ENCODE peak calls at places on chromosomes 2 and 18, in five cellular contexts. One of them, this sample, is unnamed.

GRCh38 chr2:216657963-216658362 is 24.7 kb downstream of the IGFBP2 start:
- DNase-seq in endothelial cell: no peak
- DNase-seq in COR-L47: no peak
- DNase-seq in anterior cingulate cortex: no peak
- DNase-seq in GM10248: no peak
- DNase-seq in this sample: no peak

GRCh38 chr2:134845028-134845427 is 6.6 kb downstream of the ACMSD start:
- DNase-seq in endothelial cell: no peak
- DNase-seq in COR-L47: no peak
- DNase-seq in anterior cingulate cortex: no peak
- DNase-seq in GM10248: no peak
- DNase-seq in this sample: no peak

GRCh38 chr2:174593574-174594203 is 3.9 kb downstream of the WIPF1 start:
- DNase-seq in endothelial cell: peak; percentile 41
- DNase-seq in COR-L47: no peak
- DNase-seq in anterior cingulate cortex: no peak
- DNase-seq in GM10248: peak; percentile 50
- DNase-seq in this sample: no peak

GRCh38 chr2:166513952-166514351 is 19.9 kb upstream of the SCN7A start:
- DNase-seq in endothelial cell: no peak
- DNase-seq in COR-L47: no peak
- DNase-seq in anterior cingulate cortex: no peak
- DNase-seq in GM10248: no peak
- DNase-seq in this sample: no peak

GRCh38 chr2:241568738-241569137 is 10.2 kb downstream of the BOK start:
- DNase-seq in endothelial cell: no peak
- DNase-seq in COR-L47: no peak
- DNase-seq in anterior cingulate cortex: no peak
- DNase-seq in GM10248: no peak
- DNase-seq in this sample: no peak

GRCh38 chr18:61637905-61638304 is 254.9 kb downstream of the RNF152 start:
- DNase-seq in endothelial cell: no peak
- DNase-seq in COR-L47: no peak
- DNase-seq in anterior cingulate cortex: no peak
- DNase-seq in GM10248: no peak
- DNase-seq in this sample: no peak

GRCh38 chr18:33735428-33735827 is 157.4 kb downstream of the ASXL3 start:
- DNase-seq in endothelial cell: no peak
- DNase-seq in COR-L47: peak; percentile 32
- DNase-seq in anterior cingulate cortex: no peak
- DNase-seq in GM10248: no peak
- DNase-seq in this sample: no peak

GRCh38 chr2:71466301-71467179 is 13.2 kb downstream of the DYSF start:
- DNase-seq in endothelial cell: peak; percentile 66
- DNase-seq in COR-L47: peak; percentile 42
- DNase-seq in anterior cingulate cortex: no peak
- DNase-seq in GM10248: peak; percentile 31
- DNase-seq in this sample: peak; percentile 12

GRCh38 chr2:240482141-240482540 is 46.7 kb downstream of the GPC1 start:
- DNase-seq in endothelial cell: no peak
- DNase-seq in COR-L47: no peak
- DNase-seq in anterior cingulate cortex: no peak
- DNase-seq in GM10248: no peak
- DNase-seq in this sample: no peak

GRCh38 chr18:66638856-66639621 is 35.1 kb upstream of the CDH19 start:
- DNase-seq in endothelial cell: no peak
- DNase-seq in COR-L47: no peak
- DNase-seq in anterior cingulate cortex: no peak
- DNase-seq in GM10248: no peak
- DNase-seq in this sample: no peak

GRCh38 chr2:204321027-204321800 is 224.1 kb upstream of the PARD3B start:
- DNase-seq in endothelial cell: no peak
- DNase-seq in COR-L47: no peak
- DNase-seq in anterior cingulate cortex: no peak
- DNase-seq in GM10248: no peak
- DNase-seq in this sample: no peak

GRCh38 chr2:89850481-89850880 is 1159.0 kb downstream of the RPIA start:
- DNase-seq in endothelial cell: no peak
- DNase-seq in COR-L47: no peak
- DNase-seq in anterior cingulate cortex: no peak
- DNase-seq in GM10248: no peak
- DNase-seq in this sample: no peak

GRCh38 chr2:592737-593136 is 84.5 kb downstream of the TMEM18 start:
- DNase-seq in endothelial cell: no peak
- DNase-seq in COR-L47: no peak
- DNase-seq in anterior cingulate cortex: no peak
- DNase-seq in GM10248: no peak
- DNase-seq in this sample: no peak

GRCh38 chr2:6881516-6881915 is 3.9 kb downstream of the RSAD2 start:
- DNase-seq in endothelial cell: no peak
- DNase-seq in COR-L47: no peak
- DNase-seq in anterior cingulate cortex: no peak
- DNase-seq in GM10248: no peak
- DNase-seq in this sample: no peak

GRCh38 chr2:199382091-199382490 is 75.6 kb downstream of the SATB2 start:
- DNase-seq in endothelial cell: peak; percentile 19
- DNase-seq in COR-L47: no peak
- DNase-seq in anterior cingulate cortex: no peak
- DNase-seq in GM10248: no peak
- DNase-seq in this sample: no peak

GRCh38 chr2:9594361-9595063 is 36.3 kb downstream of the YWHAQ start:
- DNase-seq in endothelial cell: no peak
- DNase-seq in COR-L47: no peak
- DNase-seq in anterior cingulate cortex: no peak
- DNase-seq in GM10248: no peak
- DNase-seq in this sample: no peak

GRCh38 chr18:46419391-46420141 is 237.5 kb downstream of the LOXHD1 start:
- DNase-seq in endothelial cell: no peak
- DNase-seq in COR-L47: no peak
- DNase-seq in anterior cingulate cortex: no peak
- DNase-seq in GM10248: no peak
- DNase-seq in this sample: no peak

GRCh38 chr2:10790228-10790973 is 22.2 kb downstream of the PDIA6 start:
- DNase-seq in endothelial cell: no peak
- DNase-seq in COR-L47: no peak
- DNase-seq in anterior cingulate cortex: no peak
- DNase-seq in GM10248: no peak
- DNase-seq in this sample: no peak

GRCh38 chr2:162677476-162677875 is 161.1 kb downstream of the KCNH7 start:
- DNase-seq in endothelial cell: no peak
- DNase-seq in COR-L47: no peak
- DNase-seq in anterior cingulate cortex: no peak
- DNase-seq in GM10248: no peak
- DNase-seq in this sample: no peak

GRCh38 chr2:74053959-74054715 is 69.4 kb downstream of the TET3 start:
- DNase-seq in endothelial cell: no peak
- DNase-seq in COR-L47: no peak
- DNase-seq in anterior cingulate cortex: no peak
- DNase-seq in GM10248: no peak
- DNase-seq in this sample: no peak

GRCh38 chr2:179106342-179107178 is 56.6 kb upstream of the CCDC141 start:
- DNase-seq in endothelial cell: no peak
- DNase-seq in COR-L47: peak; percentile 97
- DNase-seq in anterior cingulate cortex: no peak
- DNase-seq in GM10248: no peak
- DNase-seq in this sample: peak; percentile 86

GRCh38 chr2:169476459-169476858 is 2.8 kb upstream of the BBS5 start:
- DNase-seq in endothelial cell: no peak
- DNase-seq in COR-L47: no peak
- DNase-seq in anterior cingulate cortex: no peak
- DNase-seq in GM10248: no peak
- DNase-seq in this sample: no peak

GRCh38 chr2:157143901-157144300 is 113.6 kb upstream of the GALNT5 start:
- DNase-seq in endothelial cell: no peak
- DNase-seq in COR-L47: no peak
- DNase-seq in anterior cingulate cortex: no peak
- DNase-seq in GM10248: no peak
- DNase-seq in this sample: no peak

GRCh38 chr18:57331718-57332117 is 20.6 kb upstream of the ST8SIA3 start:
- DNase-seq in endothelial cell: no peak
- DNase-seq in COR-L47: no peak
- DNase-seq in anterior cingulate cortex: no peak
- DNase-seq in GM10248: no peak
- DNase-seq in this sample: no peak

GRCh38 chr2:196537311-196537710 is 102.2 kb upstream of the CCDC150 start:
- DNase-seq in endothelial cell: no peak
- DNase-seq in COR-L47: no peak
- DNase-seq in anterior cingulate cortex: no peak
- DNase-seq in GM10248: no peak
- DNase-seq in this sample: no peak

This sample was measured in globus pallidus.